ENCODE peak calls at places on chromosomes 5 and 9, in six cellular contexts. B is Calu3, T is T1000, Q is lung, Z is heart left ventricle, N is GM10248. X is an unnamed sample.

GRCh38 chr5:32020971-32021370 is 153.1 kb downstream of the GOLPH3 start:
- DNase-seq in N (no peak), Z (no peak), B (no peak), Q (no peak), T (no peak), X (no peak)

GRCh38 chr5:35246411-35246810 is 16.1 kb upstream of the PRLR start:
- DNase-seq in N (no peak), Q (no peak), Z (no peak), T (no peak), B (no peak), X (peak; percentile 58)

GRCh38 chr9:109117856-109118801 is 1.6 kb downstream of the TMEM245 start:
- DNase-seq in Q (no peak), Z (peak; percentile 58), T (peak; percentile 57), B (peak; percentile 13), N (no peak), X (peak; percentile 18)

GRCh38 chr9:7342229-7342628 is 457.3 kb downstream of the DMAC1 start:
- DNase-seq in B (no peak), N (peak; percentile 15), Q (no peak), T (no peak), Z (no peak), X (no peak)

GRCh38 chr5:32042571-32042970 is 131.5 kb downstream of the GOLPH3 start:
- DNase-seq in Q (no peak), T (peak; percentile 21), B (no peak), N (no peak), Z (no peak), X (peak; percentile 53)

GRCh38 chr5:32506251-32506661 is 61.7 kb upstream of the ZFR start:
- DNase-seq in B (no peak), N (no peak), Z (no peak), T (no peak), Q (no peak), X (no peak)

GRCh38 chr9:19378647-19379046 is 1.4 kb downstream of the RPS6 start:
- DNase-seq in N (no peak), Q (no peak), T (no peak), Z (no peak), B (no peak), X (no peak)

GRCh38 chr5:59813761-59814562 is 79.6 kb downstream of the PDE4D start:
- DNase-seq in T (peak; percentile 40), N (peak; percentile 46), B (peak; percentile 57), Z (no peak), Q (no peak), X (peak; percentile 96)

GRCh38 chr5:74957906-74958305 is 91.7 kb upstream of the FAM169A start:
- DNase-seq in Z (no peak), B (no peak), Q (no peak), N (no peak), T (no peak), X (no peak)

GRCh38 chr9:77454668-77455067 is 193.5 kb downstream of the GNA14 start:
- DNase-seq in Z (no peak), T (no peak), N (no peak), B (no peak), Q (no peak), X (no peak)

GRCh38 chr9:135098400-135099105 is 11.1 kb downstream of the OLFM1 start:
- DNase-seq in N (peak; percentile 42), Q (no peak), T (no peak), B (no peak), Z (no peak), X (peak; percentile 50)

GRCh38 chr9:93463638-93464248 is 10.4 kb upstream of the FAM120AOS start:
- DNase-seq in N (no peak), B (no peak), T (no peak), Z (no peak), Q (no peak), X (no peak)

GRCh38 chr5:43753069-43753468 is 150.1 kb downstream of the NNT start:
- DNase-seq in Z (no peak), T (no peak), N (no peak), B (no peak), Q (no peak), X (no peak)

GRCh38 chr5:151812757-151813309 is 41.1 kb downstream of the G3BP1 start:
- DNase-seq in Q (no peak), B (no peak), N (no peak), Z (no peak), T (no peak), X (no peak)

GRCh38 chr5:168136340-168136739 is 155.1 kb upstream of the WWC1 start:
- DNase-seq in B (no peak), T (no peak), Q (no peak), N (no peak), Z (no peak), X (no peak)

GRCh38 chr5:1975898-1976765 is 93.4 kb upstream of the IRX4 start:
- DNase-seq in B (no peak), T (no peak), Q (no peak), N (no peak), Z (no peak), X (no peak)

GRCh38 chr5:1504244-1504595 is 19.5 kb downstream of the LPCAT1 start:
- DNase-seq in Z (no peak), T (no peak), N (no peak), B (no peak), Q (no peak), X (no peak)

GRCh38 chr5:108303086-108303485 is 78.8 kb downstream of the FBXL17 start:
- DNase-seq in B (no peak), T (no peak), Q (no peak), Z (no peak), N (no peak), X (no peak)

GRCh38 chr5:13708432-13708831 is 236.1 kb downstream of the DNAH5 start:
- DNase-seq in Q (no peak), B (no peak), T (no peak), Z (no peak), N (no peak), X (no peak)

GRCh38 chr5:78691073-78691960 is 42.7 kb upstream of the LHFPL2 start:
- DNase-seq in N (no peak), B (no peak), Z (no peak), Q (no peak), T (no peak), X (no peak)

GRCh38 chr9:20186231-20186630 is 397.4 kb upstream of the SLC24A2 start:
- DNase-seq in N (no peak), Q (no peak), Z (no peak), B (no peak), T (no peak), X (no peak)

GRCh38 chr9:16069671-16070586 is 517.1 kb downstream of the CCDC171 start:
- DNase-seq in B (no peak), T (no peak), Q (no peak), N (no peak), Z (no peak), X (no peak)

GRCh38 chr9:14687042-14687719 is 6.1 kb downstream of the ZDHHC21 start:
- DNase-seq in Z (no peak), B (no peak), N (no peak), T (no peak), Q (no peak), X (no peak)

GRCh38 chr5:13632676-13633075 is 311.8 kb downstream of the DNAH5 start:
- DNase-seq in N (no peak), Q (no peak), T (no peak), Z (no peak), B (no peak), X (peak; percentile 48)

GRCh38 chr5:139774980-139775654 is 20.5 kb upstream of the PSD2 start:
- DNase-seq in N (peak; percentile 88), T (peak; percentile 53), Z (peak; percentile 68), B (peak; percentile 92), Q (peak; percentile 70), X (peak; percentile 57)

GRCh38 chr9:4933177-4933576 is 51.9 kb upstream of the JAK2 start:
- DNase-seq in T (no peak), Q (no peak), Z (peak; percentile 60), B (no peak), N (no peak), X (peak; percentile 97)

GRCh38 chr5:32092938-32093812 is 80.9 kb downstream of the GOLPH3 start:
- DNase-seq in N (peak; percentile 84), T (peak; percentile 69), Q (peak; percentile 66), Z (peak; percentile 55), B (peak; percentile 60), X (peak; percentile 56)

GRCh38 chr9:101028346-101029299 is at the start of gene PLPPR1:
- DNase-seq in B (peak; percentile 61), Q (peak; percentile 73), Z (peak; percentile 27), N (peak; percentile 10), T (peak; percentile 45), X (peak; percentile 7)

GRCh38 chr9:111148994-111149759 is 110.9 kb upstream of the LPAR1 start:
- DNase-seq in Q (no peak), Z (no peak), B (no peak), T (no peak), N (no peak), X (no peak)

GRCh38 chr9:1966725-1967366 is 48.3 kb upstream of the SMARCA2 start:
- DNase-seq in Q (no peak), T (no peak), B (no peak), N (no peak), Z (no peak), X (no peak)

GRCh38 chr5:136089804-136090203 is 42.8 kb upstream of the SMAD5 start:
- DNase-seq in N (no peak), T (no peak), Q (no peak), B (no peak), Z (no peak), X (no peak)